ENCODE peak calls at places on chromosome 17, in six cellular contexts. Z is fibroblast of lung, F is GM23248, G is neural progenitor cell, V is mammary epithelial cell, Y is PC-3. O is an unnamed sample. For H3K79me2 and H3K4me1, the result is how much of the 10 kb centered on the place peaks cover.

GRCh38 chr17:14091367-14091766 is 22.1 kb downstream of the COX10 start:
- DNase-seq in Z (peak), F (peak), G (no peak), V (no peak), Y (no peak), O (no peak)

GRCh38 chr17:43574896-43575525 is 28.9 kb upstream of the ETV4 start:
- DNase-seq in Z (no peak), F (no peak), G (no peak), V (no peak), Y (peak), O (no peak)

GRCh38 chr17:3750926-3751325 is 27.2 kb downstream of the HASPIN start:
- DNase-seq in Z (no peak), F (no peak), G (no peak), V (no peak), Y (no peak), O (no peak)

GRCh38 chr17:38761612-38762011 is 9.1 kb downstream of the PSMB3 start:
- DNase-seq in Z (no peak), F (peak), G (peak), V (peak), Y (peak), O (no peak)

GRCh38 chr17:45172541-45173286 is 11.0 kb downstream of the HEXIM2 start:
- DNase-seq in Z (peak), F (peak), G (peak), V (peak), Y (peak), O (peak)

GRCh38 chr17:33163827-33164555 is 129.1 kb downstream of the ASIC2 start:
- DNase-seq in Z (peak), F (peak), G (no peak), V (peak), Y (no peak), O (peak)

GRCh38 chr17:28346746-28347246 is 10.5 kb downstream of the POLDIP2 start:
- DNase-seq in Z (no peak), F (no peak), G (peak), V (no peak), Y (no peak), O (no peak)

GRCh38 chr17:72421128-72422092 is 300.6 kb downstream of the SOX9 start:
- DNase-seq in Z (peak), F (peak), G (no peak), V (peak), Y (peak), O (peak)

GRCh38 chr17:72556944-72557826 is 436.4 kb downstream of the SOX9 start:
- DNase-seq in Z (peak), F (peak), G (peak), V (peak), Y (peak), O (no peak)

GRCh38 chr17:7931709-7932482 is at the start of the genes CNTROB and TRAPPC1:
- DNase-seq in Z (peak), F (peak), G (peak), V (peak), Y (peak), O (peak)

GRCh38 chr17:7932949-7933348 is 943 bp downstream of the CNTROB start:
- DNase-seq in Z (peak), F (peak), G (peak), V (peak), Y (peak), O (no peak)

GRCh38 chr17:7929158-7930029 is at the start of gene KCNAB3:
- DNase-seq in Z (peak), F (peak), G (peak), V (peak), Y (no peak), O (no peak)

GRCh38 chr17:7930841-7931631 is 710 bp downstream of the TRAPPC1 start:
- DNase-seq in Z (no peak), F (no peak), G (no peak), V (no peak), Y (no peak), O (no peak)

GRCh38 chr17:7932483-7932891 is 481 bp downstream of the CNTROB start:
- DNase-seq in Z (peak), F (peak), G (peak), V (peak), Y (peak), O (no peak)
- H3K79me2 ChIP-seq in Z (under half), F (under half), G (under half), V (half or more), Y (under half), O (under half)

DNA sequence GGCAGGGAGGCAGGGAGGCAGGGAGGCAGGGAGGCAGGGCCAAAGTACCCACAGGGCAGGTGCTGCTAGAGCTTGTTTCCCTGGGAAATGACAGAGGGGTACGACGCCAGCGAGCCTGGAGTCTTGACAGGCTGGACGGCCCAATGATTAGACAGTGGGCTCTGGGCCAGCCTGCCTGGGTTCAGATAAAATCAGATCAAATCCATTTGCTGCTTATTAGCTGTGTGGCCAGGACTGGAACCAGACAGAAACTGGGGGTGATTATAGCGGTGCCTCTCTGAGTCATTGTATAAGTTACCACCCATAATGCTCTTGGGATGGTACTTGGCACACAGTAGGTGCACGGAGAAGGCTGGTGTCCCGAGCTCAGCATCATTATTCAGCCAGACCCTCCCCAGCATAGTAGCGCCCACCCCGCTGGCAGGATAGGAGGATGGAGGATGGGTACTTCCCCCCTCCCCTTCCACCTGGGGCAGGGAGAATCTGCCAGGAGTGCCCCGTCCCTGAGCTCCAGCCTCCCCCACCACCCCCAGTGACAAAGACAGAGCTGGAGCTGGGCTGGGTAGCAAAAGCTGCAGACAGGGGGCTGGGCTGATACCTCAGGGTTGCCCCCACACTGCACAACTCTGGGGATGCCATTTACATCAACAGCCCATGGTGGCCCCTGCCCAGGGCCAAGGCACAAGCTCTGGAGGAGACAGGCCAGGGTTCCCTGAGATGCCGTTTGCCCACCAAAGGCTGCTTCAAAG is 77.6 kb upstream of the TNRC6C start:
- DNase-seq in Z (no peak), F (no peak), G (no peak), V (no peak), Y (no peak), O (no peak)
- H3K4me1 ChIP-seq in Z (under half), F (under half), G (under half), V (under half), Y (under half), O (under half)

GRCh38 chr17:910503-911194 is 68.9 kb downstream of the NXN start:
- DNase-seq in Z (no peak), F (peak), G (no peak), V (no peak), Y (no peak), O (no peak)

GRCh38 chr17:909642-910323 is 69.8 kb downstream of the NXN start:
- DNase-seq in Z (no peak), F (peak), G (no peak), V (no peak), Y (no peak), O (no peak)

GRCh38 chr17:915416-916201 is 64.0 kb downstream of the NXN start:
- DNase-seq in Z (peak), F (no peak), G (peak), V (peak), Y (no peak), O (no peak)

GRCh38 chr17:916315-916714 is 63.3 kb downstream of the NXN start:
- DNase-seq in Z (no peak), F (no peak), G (no peak), V (no peak), Y (no peak), O (no peak)

GRCh38 chr17:913207-913606 is 66.4 kb downstream of the NXN start:
- DNase-seq in Z (no peak), F (peak), G (no peak), V (no peak), Y (no peak), O (no peak)
- H3K79me2 ChIP-seq in Z (under half), F (half or more), G (half or more), V (half or more), Y (under half), O (half or more)

GRCh38 chr17:2059837-2060658 is 5.1 kb downstream of the HIC1 start:
- DNase-seq in Z (no peak), F (no peak), G (no peak), V (no peak), Y (no peak), O (no peak)

GRCh38 chr17:2058521-2059124 is 3.7 kb downstream of the HIC1 start:
- DNase-seq in Z (peak), F (peak), G (no peak), V (no peak), Y (no peak), O (no peak)

GRCh38 chr17:2060681-2061440 is 6.0 kb downstream of the HIC1 start:
- DNase-seq in Z (peak), F (no peak), G (no peak), V (no peak), Y (no peak), O (no peak)

GRCh38 chr17:2057714-2058520 is 3.0 kb downstream of the HIC1 start:
- DNase-seq in Z (no peak), F (no peak), G (no peak), V (no peak), Y (no peak), O (no peak)

DNA sequence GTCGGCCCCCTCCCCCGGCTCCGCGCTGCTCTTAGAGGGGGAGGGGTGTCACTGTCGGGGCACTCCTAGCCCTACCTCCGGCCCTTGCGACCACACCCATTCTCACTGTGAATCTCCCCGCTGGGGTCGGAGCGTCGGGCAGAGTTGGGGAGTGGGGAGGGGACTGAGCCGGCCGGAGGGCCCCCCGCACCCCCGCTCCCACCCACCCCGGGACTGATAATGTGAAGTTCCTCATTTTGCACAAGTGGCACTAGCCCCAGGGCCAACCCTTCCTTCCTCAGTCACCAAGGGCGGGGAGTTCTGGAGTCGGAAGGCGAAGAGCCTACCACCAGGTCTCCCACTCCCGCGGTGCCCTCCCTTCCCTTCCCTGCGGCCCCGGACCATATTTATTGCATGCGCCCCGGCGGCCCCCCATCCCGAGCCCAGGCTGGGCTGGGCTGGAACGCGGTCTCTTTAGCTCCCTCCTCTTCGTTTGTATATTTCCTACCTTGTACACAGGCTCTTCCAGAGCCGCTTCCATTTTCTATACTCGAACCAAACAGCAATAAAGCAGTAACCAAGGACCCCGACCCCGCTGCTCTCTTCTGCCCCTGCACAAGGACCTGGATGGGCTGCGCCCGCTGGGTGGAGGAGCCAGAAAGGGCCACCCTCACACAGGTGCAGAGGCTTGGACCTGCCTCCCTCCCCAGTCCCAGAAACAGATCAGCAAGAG is 4.4 kb downstream of the HIC1 start:
- DNase-seq in Z (no peak), F (no peak), G (no peak), V (no peak), Y (no peak), O (no peak)
- H3K4me1 ChIP-seq in Z (under half), F (under half), G (under half), V (under half), Y (under half), O (under half)

GRCh38 chr17:35816723-35817122 is 7.4 kb downstream of the TAF15 start:
- DNase-seq in Z (no peak), F (no peak), G (no peak), V (no peak), Y (no peak), O (no peak)

GRCh38 chr17:35825206-35825605 is 15.9 kb downstream of the TAF15 start:
- DNase-seq in Z (no peak), F (no peak), G (no peak), V (no peak), Y (no peak), O (no peak)

GRCh38 chr17:35821308-35821707 is 12.0 kb downstream of the TAF15 start:
- DNase-seq in Z (no peak), F (no peak), G (no peak), V (no peak), Y (no peak), O (no peak)

GRCh38 chr17:35817196-35817595 is 7.9 kb downstream of the TAF15 start:
- DNase-seq in Z (no peak), F (no peak), G (no peak), V (no peak), Y (no peak), O (no peak)

GRCh38 chr17:35819456-35819855 is 10.2 kb downstream of the TAF15 start:
- DNase-seq in Z (no peak), F (peak), G (no peak), V (no peak), Y (no peak), O (no peak)
- H3K79me2 ChIP-seq in Z (under half), F (half or more), G (half or more), V (half or more), Y (half or more), O (half or more)

DNA sequence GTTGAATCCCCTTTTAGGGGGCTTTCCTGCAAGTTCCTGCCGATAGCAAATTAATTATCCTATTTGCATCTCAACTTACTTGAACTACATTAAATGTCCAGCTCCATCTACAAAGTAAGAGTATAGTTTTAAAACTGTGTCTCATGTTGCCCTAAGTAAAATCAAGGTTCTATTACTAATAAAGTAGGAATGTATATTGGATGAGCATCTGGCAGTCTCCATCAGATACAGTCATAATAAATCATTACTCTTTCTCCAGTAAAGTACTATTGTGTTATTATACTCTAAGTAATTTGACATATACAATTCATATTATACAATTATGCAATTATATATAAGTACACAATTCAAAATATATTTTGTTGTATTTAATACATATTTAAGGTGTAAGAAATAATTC is 249.3 kb downstream of the CEP112 start:
- DNase-seq in Z (peak), F (no peak), G (no peak), V (peak), Y (peak), O (no peak)
- H3K4me1 ChIP-seq in Z (under half), F (under half), G (under half), V (under half), Y (under half), O (under half)

GRCh38 chr17:6641374-6641818 is 536 bp downstream of the TXNDC17 start:
- DNase-seq in Z (no peak), F (peak), G (no peak), V (peak), Y (peak), O (no peak)
- H3K79me2 ChIP-seq in Z (under half), F (half or more), G (half or more), V (half or more), Y (half or more), O (half or more)

GRCh38 chr17:76199466-76199865 is 40.8 kb downstream of the RNF157 start:
- DNase-seq in Z (no peak), F (no peak), G (no peak), V (no peak), Y (no peak), O (no peak)

GRCh38 chr17:76202516-76202915 is 37.8 kb downstream of the RNF157 start:
- DNase-seq in Z (no peak), F (peak), G (no peak), V (peak), Y (no peak), O (no peak)

GRCh38 chr17:76197911-76198310 is 42.4 kb downstream of the RNF157 start:
- DNase-seq in Z (no peak), F (no peak), G (no peak), V (no peak), Y (no peak), O (no peak)

GRCh38 chr17:76198702-76199101 is 41.6 kb downstream of the RNF157 start:
- DNase-seq in Z (no peak), F (no peak), G (no peak), V (no peak), Y (no peak), O (no peak)

DNA sequence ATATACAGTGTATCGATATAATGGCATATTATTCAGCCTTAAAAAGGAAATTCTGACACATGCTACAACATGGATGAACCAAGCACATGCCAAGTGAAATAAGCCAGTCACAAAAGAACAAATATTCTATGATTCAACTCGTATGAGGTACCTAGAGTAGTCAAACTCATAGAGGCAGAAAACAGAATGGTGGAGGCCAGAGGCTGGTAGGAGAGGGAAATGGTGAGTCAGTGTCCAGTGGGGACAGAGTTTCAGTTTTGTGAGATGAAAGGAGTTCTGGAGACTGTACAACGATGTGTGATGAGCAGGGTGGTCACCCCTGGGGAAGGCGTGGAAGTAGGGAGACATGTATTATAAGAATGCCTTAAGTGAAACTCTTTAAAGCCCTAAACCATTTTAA is 39.9 kb downstream of the RNF157 start:
- DNase-seq in Z (no peak), F (no peak), G (no peak), V (no peak), Y (no peak), O (no peak)
- H3K4me1 ChIP-seq in Z (under half), F (under half), G (under half), V (under half), Y (under half), O (under half)

O was measured in keratinocyte.